ENCODE peak calls at places on chromosomes 7 and 10, in seven cellular contexts. One of them, this sample, is unnamed.
A peak's percentile ranks its signal among the peaks of the same experiment; 100 is the strongest.

GRCh38 chr7:28626191-28626590 is 213.9 kb downstream of the CREB5 start:
- DNase-seq in fibroblast of lung: no peak
- DNase-seq in cardiac fibroblast: no peak
- DNase-seq in AG04450: no peak
- DNase-seq in lung: no peak
- DNase-seq in adrenal gland: no peak
- DNase-seq in CD8-positive, alpha-beta T cell: no peak
- DNase-seq in this sample: no peak

GRCh38 chr7:2928256-2928612 is 84.1 kb upstream of the GNA12 start:
- DNase-seq in CD8-positive, alpha-beta T cell: no peak
- DNase-seq in AG04450: no peak
- DNase-seq in cardiac fibroblast: no peak
- DNase-seq in adrenal gland: peak; percentile 0
- DNase-seq in lung: no peak
- DNase-seq in fibroblast of lung: no peak
- DNase-seq in this sample: no peak

GRCh38 chr7:32204361-32205018 is 134.3 kb upstream of the PDE1C start:
- DNase-seq in adrenal gland: peak; percentile 62
- DNase-seq in CD8-positive, alpha-beta T cell: no peak
- DNase-seq in AG04450: peak; percentile 41
- DNase-seq in lung: peak; percentile 44
- DNase-seq in cardiac fibroblast: peak; percentile 85
- DNase-seq in fibroblast of lung: peak; percentile 84
- DNase-seq in this sample: peak; percentile 58

GRCh38 chr7:114481995-114482394 is 67.4 kb downstream of the FOXP2 start:
- DNase-seq in lung: no peak
- DNase-seq in AG04450: peak; percentile 16
- DNase-seq in CD8-positive, alpha-beta T cell: no peak
- DNase-seq in adrenal gland: no peak
- DNase-seq in cardiac fibroblast: peak; percentile 19
- DNase-seq in fibroblast of lung: peak; percentile 23
- DNase-seq in this sample: no peak

GRCh38 chr10:113021268-113022028 is 71.4 kb downstream of the TCF7L2 start:
- DNase-seq in fibroblast of lung: no peak
- DNase-seq in lung: no peak
- DNase-seq in AG04450: no peak
- DNase-seq in cardiac fibroblast: no peak
- DNase-seq in adrenal gland: no peak
- DNase-seq in CD8-positive, alpha-beta T cell: no peak
- DNase-seq in this sample: peak; percentile 74

GRCh38 chr7:88226886-88227516 is 7.2 kb upstream of the SRI start:
- DNase-seq in AG04450: peak; percentile 18
- DNase-seq in CD8-positive, alpha-beta T cell: no peak
- DNase-seq in fibroblast of lung: peak; percentile 74
- DNase-seq in cardiac fibroblast: peak; percentile 84
- DNase-seq in lung: peak; percentile 35
- DNase-seq in adrenal gland: no peak
- DNase-seq in this sample: peak; percentile 60

GRCh38 chr7:36473454-36474282 is 84.0 kb downstream of the ANLN start:
- DNase-seq in CD8-positive, alpha-beta T cell: no peak
- DNase-seq in AG04450: no peak
- DNase-seq in lung: no peak
- DNase-seq in adrenal gland: peak; percentile 39
- DNase-seq in cardiac fibroblast: peak; percentile 59
- DNase-seq in fibroblast of lung: peak; percentile 25
- DNase-seq in this sample: peak; percentile 39

GRCh38 chr7:100606313-100606712 is 4.2 kb downstream of the PCOLCE start:
- DNase-seq in fibroblast of lung: no peak
- DNase-seq in CD8-positive, alpha-beta T cell: no peak
- DNase-seq in lung: no peak
- DNase-seq in cardiac fibroblast: no peak
- DNase-seq in AG04450: no peak
- DNase-seq in adrenal gland: no peak
- DNase-seq in this sample: no peak

GRCh38 chr7:139431459-139431858 is 52.0 kb downstream of the KLRG2 start:
- DNase-seq in adrenal gland: no peak
- DNase-seq in lung: no peak
- DNase-seq in cardiac fibroblast: no peak
- DNase-seq in CD8-positive, alpha-beta T cell: no peak
- DNase-seq in AG04450: no peak
- DNase-seq in fibroblast of lung: peak; percentile 40
- DNase-seq in this sample: no peak

GRCh38 chr10:69703766-69704191 is 73.7 kb downstream of the FAM241B start:
- DNase-seq in lung: no peak
- DNase-seq in CD8-positive, alpha-beta T cell: no peak
- DNase-seq in adrenal gland: no peak
- DNase-seq in cardiac fibroblast: peak; percentile 97
- DNase-seq in AG04450: peak; percentile 88
- DNase-seq in fibroblast of lung: peak; percentile 93
- DNase-seq in this sample: no peak

GRCh38 chr7:6175642-6176041 is 96.8 kb downstream of the CYTH3 start:
- DNase-seq in adrenal gland: no peak
- DNase-seq in lung: no peak
- DNase-seq in AG04450: no peak
- DNase-seq in cardiac fibroblast: peak; percentile 82
- DNase-seq in CD8-positive, alpha-beta T cell: no peak
- DNase-seq in fibroblast of lung: peak; percentile 55
- DNase-seq in this sample: no peak

GRCh38 chr10:115856580-115856979 is 416.4 kb downstream of the GFRA1 start:
- DNase-seq in cardiac fibroblast: no peak
- DNase-seq in CD8-positive, alpha-beta T cell: no peak
- DNase-seq in fibroblast of lung: no peak
- DNase-seq in adrenal gland: no peak
- DNase-seq in lung: no peak
- DNase-seq in AG04450: no peak
- DNase-seq in this sample: no peak

GRCh38 chr10:48667960-48668541 is 16.6 kb upstream of the WDFY4 start:
- DNase-seq in adrenal gland: no peak
- DNase-seq in CD8-positive, alpha-beta T cell: no peak
- DNase-seq in fibroblast of lung: no peak
- DNase-seq in cardiac fibroblast: no peak
- DNase-seq in AG04450: no peak
- DNase-seq in lung: no peak
- DNase-seq in this sample: no peak

GRCh38 chr7:39746162-39746782 is 122.9 kb downstream of the RALA start:
- DNase-seq in CD8-positive, alpha-beta T cell: peak; percentile 73
- DNase-seq in cardiac fibroblast: peak; percentile 86
- DNase-seq in lung: peak; percentile 70
- DNase-seq in fibroblast of lung: peak; percentile 71
- DNase-seq in AG04450: peak; percentile 67
- DNase-seq in adrenal gland: peak; percentile 84
- DNase-seq in this sample: peak; percentile 80

GRCh38 chr10:93758911-93759410 is 1.2 kb downstream of the LGI1 start:
- DNase-seq in cardiac fibroblast: no peak
- DNase-seq in adrenal gland: no peak
- DNase-seq in AG04450: no peak
- DNase-seq in lung: no peak
- DNase-seq in fibroblast of lung: no peak
- DNase-seq in CD8-positive, alpha-beta T cell: no peak
- DNase-seq in this sample: no peak

GRCh38 chr10:93757766-93758509 is at the start of gene LGI1:
- DNase-seq in cardiac fibroblast: peak; percentile 2
- DNase-seq in CD8-positive, alpha-beta T cell: no peak
- DNase-seq in adrenal gland: no peak
- DNase-seq in AG04450: no peak
- DNase-seq in lung: no peak
- DNase-seq in fibroblast of lung: peak; percentile 25
- DNase-seq in this sample: no peak

GRCh38 chr10:93758510-93758885 is 762 bp downstream of the LGI1 start:
- DNase-seq in lung: no peak
- DNase-seq in AG04450: no peak
- DNase-seq in fibroblast of lung: no peak
- DNase-seq in cardiac fibroblast: no peak
- DNase-seq in adrenal gland: no peak
- DNase-seq in CD8-positive, alpha-beta T cell: no peak
- DNase-seq in this sample: no peak

GRCh38 chr10:93762979-93763391 is 5.2 kb downstream of the LGI1 start:
- DNase-seq in lung: no peak
- DNase-seq in AG04450: no peak
- DNase-seq in adrenal gland: no peak
- DNase-seq in fibroblast of lung: no peak
- DNase-seq in cardiac fibroblast: no peak
- DNase-seq in CD8-positive, alpha-beta T cell: no peak
- DNase-seq in this sample: no peak

GRCh38 chr10:93760490-93760889 is 2.8 kb downstream of the LGI1 start:
- DNase-seq in lung: no peak
- DNase-seq in cardiac fibroblast: no peak
- DNase-seq in AG04450: no peak
- DNase-seq in fibroblast of lung: no peak
- DNase-seq in CD8-positive, alpha-beta T cell: no peak
- DNase-seq in adrenal gland: no peak
- DNase-seq in this sample: no peak
- TF ChIP-seq CTCF in lung: no peak
- TF ChIP-seq CTCF in cardiac fibroblast: no peak
- TF ChIP-seq CTCF in AG04450: no peak
- TF ChIP-seq CTCF in fibroblast of lung: no peak
- TF ChIP-seq CTCF in CD8-positive, alpha-beta T cell: no peak
- TF ChIP-seq CTCF in adrenal gland: no peak
- TF ChIP-seq CTCF in this sample: no peak

DNA sequence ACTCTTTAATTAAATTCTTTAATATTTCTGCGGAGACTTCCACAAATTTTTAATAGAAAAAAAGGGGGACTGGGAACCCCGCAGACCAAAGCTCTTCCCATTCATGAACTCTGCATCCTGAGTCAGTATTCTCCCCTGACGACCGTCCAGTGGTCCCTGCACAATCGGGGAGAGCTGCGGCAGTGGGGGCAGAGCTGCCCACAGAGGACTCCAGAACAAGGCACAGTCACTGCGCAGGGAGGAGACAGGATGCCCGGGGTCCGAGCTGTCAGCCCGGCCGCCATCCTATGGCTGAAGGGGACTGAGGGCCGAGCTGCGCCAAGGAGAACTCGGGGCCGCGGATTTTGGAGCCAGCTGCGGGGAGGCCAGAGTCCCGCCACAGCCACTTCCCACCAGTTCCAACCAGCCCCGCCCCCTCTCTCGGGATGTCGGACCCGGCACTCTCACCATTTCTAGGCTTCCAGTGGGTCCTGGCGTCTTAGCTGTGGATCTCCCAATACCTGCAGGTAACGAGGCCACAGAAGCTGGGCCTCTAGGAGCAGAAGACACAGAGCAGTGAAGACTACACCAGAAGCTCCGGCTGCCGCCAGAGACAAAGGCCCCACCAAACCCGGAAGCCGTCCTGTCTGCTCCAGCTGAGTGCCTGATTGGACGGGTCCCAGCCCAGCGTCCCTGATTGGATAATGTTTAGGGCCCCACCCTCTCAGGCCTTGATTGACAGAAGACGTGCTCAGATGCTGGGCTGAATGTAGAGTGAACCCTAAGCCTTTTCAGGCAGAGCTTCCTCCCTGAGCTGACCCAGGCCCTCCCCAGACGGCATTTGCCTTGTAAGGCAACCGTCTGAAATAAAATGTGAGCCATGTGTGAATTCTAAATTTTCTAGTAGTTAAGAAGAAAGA is at the start of gene ERV3-1:
- DNase-seq in lung: peak; percentile 98
- DNase-seq in cardiac fibroblast: peak; percentile 95
- DNase-seq in AG04450: peak; percentile 85
- DNase-seq in fibroblast of lung: peak; percentile 93
- DNase-seq in adrenal gland: peak; percentile 98
- DNase-seq in CD8-positive, alpha-beta T cell: peak; percentile 92
- DNase-seq in this sample: peak; percentile 96
- TF ChIP-seq CTCF in lung: no peak
- TF ChIP-seq CTCF in cardiac fibroblast: no peak
- TF ChIP-seq CTCF in AG04450: no peak
- TF ChIP-seq CTCF in fibroblast of lung: no peak
- TF ChIP-seq CTCF in adrenal gland: no peak
- TF ChIP-seq CTCF in CD8-positive, alpha-beta T cell: no peak
- TF ChIP-seq CTCF in this sample: no peak

GRCh38 chr7:105009667-105010537 is 4.1 kb upstream of the KMT2E start:
- DNase-seq in cardiac fibroblast: no peak
- DNase-seq in CD8-positive, alpha-beta T cell: no peak
- DNase-seq in adrenal gland: no peak
- DNase-seq in lung: no peak
- DNase-seq in fibroblast of lung: no peak
- DNase-seq in AG04450: no peak
- DNase-seq in this sample: no peak

GRCh38 chr7:105007298-105007697 is 6.7 kb upstream of the KMT2E start:
- DNase-seq in AG04450: no peak
- DNase-seq in CD8-positive, alpha-beta T cell: no peak
- DNase-seq in cardiac fibroblast: no peak
- DNase-seq in fibroblast of lung: no peak
- DNase-seq in adrenal gland: no peak
- DNase-seq in lung: no peak
- DNase-seq in this sample: no peak

GRCh38 chr7:105003875-105004510 is 10.0 kb upstream of the KMT2E start:
- DNase-seq in fibroblast of lung: no peak
- DNase-seq in adrenal gland: no peak
- DNase-seq in AG04450: no peak
- DNase-seq in cardiac fibroblast: no peak
- DNase-seq in lung: no peak
- DNase-seq in CD8-positive, alpha-beta T cell: no peak
- DNase-seq in this sample: no peak

GRCh38 chr7:105003275-105003674 is 10.7 kb upstream of the KMT2E start:
- DNase-seq in fibroblast of lung: peak; percentile 86
- DNase-seq in AG04450: no peak
- DNase-seq in cardiac fibroblast: peak; percentile 84
- DNase-seq in CD8-positive, alpha-beta T cell: no peak
- DNase-seq in lung: peak; percentile 64
- DNase-seq in adrenal gland: peak; percentile 82
- DNase-seq in this sample: no peak

GRCh38 chr7:105006367-105007139 is 7.5 kb upstream of the KMT2E start:
- DNase-seq in CD8-positive, alpha-beta T cell: no peak
- DNase-seq in lung: no peak
- DNase-seq in adrenal gland: no peak
- DNase-seq in AG04450: no peak
- DNase-seq in fibroblast of lung: peak; percentile 34
- DNase-seq in cardiac fibroblast: no peak
- DNase-seq in this sample: peak; percentile 61
- TF ChIP-seq CTCF in CD8-positive, alpha-beta T cell: no peak
- TF ChIP-seq CTCF in lung: no peak
- TF ChIP-seq CTCF in adrenal gland: no peak
- TF ChIP-seq CTCF in AG04450: no peak
- TF ChIP-seq CTCF in fibroblast of lung: no peak
- TF ChIP-seq CTCF in cardiac fibroblast: peak; percentile 12
- TF ChIP-seq CTCF in this sample: no peak

DNA sequence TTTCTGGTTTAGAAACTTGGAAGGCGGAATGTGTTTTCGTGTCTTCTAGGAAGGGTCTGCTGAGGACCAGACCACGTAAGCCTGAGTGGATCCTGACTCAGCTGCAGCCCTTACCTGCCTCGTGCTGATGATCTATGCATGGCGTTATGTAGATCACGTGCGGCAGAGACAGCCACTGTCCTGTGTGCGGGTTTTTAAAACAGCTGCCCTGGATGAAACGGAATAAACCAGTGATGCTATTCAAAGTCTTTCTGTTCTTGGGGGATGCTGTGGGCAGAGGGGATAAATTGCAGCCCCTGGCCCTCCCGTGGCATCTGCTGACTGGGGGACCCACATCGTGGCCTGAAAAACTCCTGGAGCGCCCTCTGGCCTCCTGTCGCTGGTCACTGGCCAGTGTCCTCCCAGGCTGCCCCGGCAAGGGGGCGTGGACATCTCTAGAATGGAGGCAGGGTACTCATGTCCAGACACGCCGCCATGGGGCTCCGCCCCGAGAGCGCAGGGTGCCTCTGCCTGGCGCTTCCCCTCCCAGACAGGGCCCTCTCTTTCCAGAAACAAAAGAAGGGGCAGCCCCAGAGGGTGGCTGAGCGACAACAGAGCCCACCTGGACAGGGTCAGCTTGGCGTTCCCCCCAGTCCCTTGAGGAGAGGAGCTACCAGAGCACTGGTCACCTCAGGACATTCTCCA is 13.2 kb downstream of the ALKBH4 start:
- DNase-seq in lung: no peak
- DNase-seq in AG04450: no peak
- DNase-seq in cardiac fibroblast: no peak
- DNase-seq in adrenal gland: no peak
- DNase-seq in fibroblast of lung: peak; percentile 27
- DNase-seq in CD8-positive, alpha-beta T cell: no peak
- DNase-seq in this sample: no peak
- TF ChIP-seq CTCF in lung: no peak
- TF ChIP-seq CTCF in AG04450: no peak
- TF ChIP-seq CTCF in cardiac fibroblast: no peak
- TF ChIP-seq CTCF in adrenal gland: no peak
- TF ChIP-seq CTCF in fibroblast of lung: no peak
- TF ChIP-seq CTCF in CD8-positive, alpha-beta T cell: no peak
- TF ChIP-seq CTCF in this sample: no peak